ENCODE peak calls at places on chromosomes 5 and 9, in four cellular contexts. L is NCI-H82, N is OCI-M1, X is nephron progenitor cell. M is an unnamed sample.

GRCh38 chr5:40717281-40717680 is 37.6 kb downstream of the PTGER4 start:
- DNase-seq in N (no peak), X (no peak), L (no peak), M (no peak)

GRCh38 chr5:74179183-74179582 is 461.3 kb downstream of the ENC1 start:
- DNase-seq in N (no peak), X (no peak), L (peak), M (peak)

GRCh38 chr5:66960373-66961137 is 236.0 kb downstream of the CD180 start:
- DNase-seq in N (no peak), X (no peak), L (peak), M (no peak)

GRCh38 chr5:58407042-58407709 is 52.7 kb downstream of the PLK2 start:
- DNase-seq in X (no peak), L (no peak), N (no peak), M (no peak)

GRCh38 chr9:124415852-124416484 is 726 bp upstream of the PSMB7 start:
- DNase-seq in N (no peak), L (peak), X (no peak), M (no peak)

GRCh38 chr5:89712135-89712700 is 697.3 kb downstream of the CETN3 start:
- DNase-seq in X (no peak), L (no peak), N (no peak), M (no peak)

GRCh38 chr5:56745864-56746263 is 69.5 kb upstream of the MAP3K1 start:
- DNase-seq in L (no peak), X (no peak), N (no peak), M (no peak)

GRCh38 chr5:77859306-77859705 is 83.2 kb upstream of the TBCA start:
- DNase-seq in N (no peak), X (no peak), L (no peak), M (no peak)

GRCh38 chr5:82784521-82784920 is 292.7 kb downstream of the TMEM167A start:
- DNase-seq in X (no peak), L (no peak), N (no peak), M (no peak)

GRCh38 chr5:10548418-10549122 is 15.3 kb upstream of the ANKRD33B start:
- DNase-seq in N (no peak), L (no peak), X (no peak), M (no peak)

GRCh38 chr9:126604706-126605105 is 9.0 kb upstream of the LMX1B start:
- DNase-seq in X (no peak), L (no peak), N (no peak), M (no peak)

GRCh38 chr5:173383711-173384110 is 55.5 kb upstream of the STC2 start:
- DNase-seq in N (no peak), X (no peak), L (no peak), M (no peak)

GRCh38 chr5:166595274-166595951 is 1696.0 kb upstream of the WWC1 start:
- DNase-seq in N (peak), L (peak), X (no peak), M (peak)

GRCh38 chr9:89794918-89795317 is 190.1 kb downstream of the GADD45G start:
- DNase-seq in N (no peak), L (no peak), X (no peak), M (no peak)

GRCh38 chr9:12813960-12814876 is 39.4 kb downstream of the LURAP1L start:
- DNase-seq in X (no peak), L (no peak), N (peak), M (no peak)

GRCh38 chr5:60295423-60295822 is 401.9 kb upstream of the PDE4D start:
- DNase-seq in N (peak), X (peak), L (peak), M (peak)

GRCh38 chr5:71862661-71863060 is 143.6 kb downstream of the CARTPT start:
- DNase-seq in X (no peak), L (no peak), N (no peak), M (no peak)

GRCh38 chr5:8332666-8333444 is 463.9 kb downstream of the MTRR start:
- DNase-seq in L (no peak), X (no peak), N (no peak), M (no peak)

GRCh38 chr9:88258587-88258986 is 120.3 kb upstream of the SPATA31C2 start:
- DNase-seq in N (no peak), L (no peak), X (no peak), M (no peak)

GRCh38 chr9:115442054-115442453 is 324.1 kb upstream of the TNC start:
- DNase-seq in L (no peak), X (no peak), N (no peak), M (no peak)

GRCh38 chr5:181124526-181124925 is 6.4 kb downstream of the OR2V1 start:
- DNase-seq in L (no peak), X (no peak), N (no peak), M (no peak)

GRCh38 chr5:136420168-136420916 is 55.0 kb upstream of the TRPC7 start:
- DNase-seq in N (no peak), X (peak), L (no peak), M (no peak)

GRCh38 chr5:95857185-95857945 is 34.8 kb upstream of the GLRX start:
- DNase-seq in X (no peak), N (no peak), L (no peak), M (no peak)

GRCh38 chr5:6791031-6791577 is 77.9 kb downstream of the TENT4A start:
- DNase-seq in X (peak), N (no peak), L (no peak), M (no peak)

M was measured in WERI-Rb-1.